ENCODE peak calls at places on chromosome 19, in eight cellular contexts. C is heart right ventricle, K is adipocyte, W is GM23248, V is IMR-90, M is PC-3, J is pancreas, U is heart left ventricle. A is an unnamed sample. For H3K36me3 and H3K4me1, the result is how much of the 10 kb centered on the place peaks cover.

GRCh38 chr19:48963371-48964204 is 1.5 kb upstream of the FTL start:
- DNase-seq in C (peak), V (peak), J (peak), U (peak), W (peak), K (peak), M (peak), A (peak)

GRCh38 chr19:42093505-42093904 is 17.5 kb downstream of the ZNF574 start:
- DNase-seq in J (no peak), C (no peak), V (no peak), U (no peak), W (no peak), K (no peak), M (no peak), A (no peak)

GRCh38 chr19:42466521-42467436 is 24.0 kb upstream of the CXCL17 start:
- DNase-seq in V (no peak), C (no peak), K (peak), J (no peak), W (peak), U (no peak), M (no peak), A (no peak)

GRCh38 chr19:49664171-49665070 is 1.2 kb downstream of the IRF3 start:
- DNase-seq in K (peak), U (peak), W (peak), M (peak), V (peak), J (peak), C (peak), A (peak)

GRCh38 chr19:36144624-36145023 is 4.8 kb downstream of the CAPNS1 start:
- DNase-seq in V (no peak), J (no peak), C (no peak), K (no peak), U (no peak), M (no peak), W (no peak), A (no peak)

GRCh38 chr19:55036058-55036457 is 2.0 kb downstream of the GP6 start:
- DNase-seq in U (no peak), V (no peak), J (no peak), W (no peak), K (no peak), C (no peak), M (no peak), A (no peak)

GRCh38 chr19:31340059-31341025 is 8.9 kb downstream of the TSHZ3 start:
- DNase-seq in W (peak), M (no peak), J (no peak), K (peak), U (peak), C (no peak), V (peak), A (peak)

GRCh38 chr19:14383898-14384669 is 2.8 kb downstream of the ADGRE5 start:
- DNase-seq in M (peak), V (peak), U (peak), K (peak), C (no peak), W (peak), J (peak), A (peak)

GRCh38 chr19:48617146-48617937 is 1.6 kb downstream of the RPL18 start:
- DNase-seq in W (peak), K (no peak), C (no peak), V (no peak), U (no peak), M (no peak), J (no peak), A (peak)

GRCh38 chr19:19788015-19788414 is 33.5 kb downstream of the ZNF506 start:
- DNase-seq in W (no peak), M (no peak), C (no peak), J (no peak), K (no peak), U (no peak), V (no peak), A (no peak)
- H3K36me3 ChIP-seq in W (under half), M (half or more), C (under half), J (under half), K (half or more), U (under half), V (under half), A (under half)

GRCh38 chr19:44754743-44755066 is 6.2 kb downstream of the BCL3 start:
- DNase-seq in V (no peak), W (no peak), K (no peak), J (no peak), M (no peak), C (no peak), U (no peak), A (no peak)
- H3K4me1 ChIP-seq in V (half or more), W (under half), K (half or more), J (under half), M (under half), C (half or more), U (half or more), A (under half)

DNA sequence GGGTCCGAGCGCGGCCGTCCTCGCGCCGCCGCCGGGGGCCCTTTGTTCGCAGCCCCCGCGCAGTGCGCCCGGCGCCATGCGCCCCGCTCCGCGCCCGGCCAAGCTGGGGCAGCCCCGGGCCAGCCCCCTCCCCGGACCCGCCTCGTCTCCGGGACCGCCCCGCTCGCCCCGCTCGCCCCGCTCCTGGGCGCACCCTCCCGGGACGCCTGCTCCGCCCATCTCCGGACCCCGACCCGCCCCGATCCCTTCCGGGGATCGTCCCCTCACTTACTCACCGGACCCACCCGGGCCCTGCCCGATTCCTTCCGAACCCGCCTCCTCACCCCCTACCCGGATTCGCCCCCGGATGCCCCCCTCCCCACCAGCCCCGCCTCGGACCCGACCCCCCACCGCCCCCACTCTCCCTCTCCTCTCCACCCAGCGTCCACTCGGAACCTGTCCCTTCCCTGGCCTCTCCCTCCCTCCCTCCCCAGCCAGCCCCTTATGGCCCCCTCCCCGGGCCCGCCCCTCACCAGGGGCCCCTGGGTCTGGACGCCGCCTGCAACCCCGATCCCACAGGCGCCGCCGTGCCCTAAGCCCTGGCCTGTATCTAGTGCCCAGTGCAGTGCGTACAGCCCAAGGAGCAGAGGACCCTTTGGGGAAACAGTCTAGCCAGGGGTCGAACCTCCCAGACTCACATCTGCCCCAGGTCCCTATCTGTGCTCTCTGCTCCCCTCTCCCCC is at the start of gene CPAMD8:
- DNase-seq in V (no peak), C (peak), M (no peak), K (no peak), J (no peak), W (no peak), U (no peak), A (no peak)
- H3K4me3 ChIP-seq in V (no peak), C (peak), M (peak), K (no peak), J (no peak), W (no peak), U (peak), A (no peak)

GRCh38 chr19:541699-542098 is 2.2 kb upstream of the GZMM start:
- DNase-seq in M (no peak), W (no peak), U (no peak), C (no peak), J (no peak), K (no peak), V (no peak), A (no peak)
- H3K36me3 ChIP-seq in M (under half), W (under half), U (under half), C (under half), J (under half), K (under half), V (under half), A (under half)

GRCh38 chr19:34664870-34665269 is 12.1 kb downstream of the SCGB2B2 start:
- DNase-seq in K (no peak), U (no peak), M (no peak), C (no peak), J (no peak), W (no peak), V (no peak), A (no peak)

GRCh38 chr19:34664168-34664567 is 12.8 kb downstream of the SCGB2B2 start:
- DNase-seq in C (no peak), U (no peak), W (no peak), V (no peak), K (no peak), J (no peak), M (no peak), A (no peak)

GRCh38 chr19:34661357-34661756 is 15.6 kb downstream of the SCGB2B2 start:
- DNase-seq in C (no peak), U (no peak), J (no peak), V (no peak), K (no peak), W (no peak), M (no peak), A (no peak)

GRCh38 chr19:34666200-34666957 is 10.6 kb downstream of the SCGB2B2 start:
- DNase-seq in C (no peak), J (no peak), W (no peak), U (no peak), V (no peak), K (no peak), M (no peak), A (no peak)

GRCh38 chr19:34662919-34663318 is 14.0 kb downstream of the SCGB2B2 start:
- DNase-seq in C (no peak), K (peak), V (no peak), M (peak), J (no peak), U (no peak), W (peak), A (peak)
- H3K4me1 ChIP-seq in C (under half), K (under half), V (under half), M (under half), J (under half), U (under half), W (under half), A (under half)

GRCh38 chr19:54023191-54023590 is 31.8 kb downstream of the CACNG6 start:
- DNase-seq in W (no peak), K (no peak), C (no peak), J (no peak), M (no peak), V (no peak), U (no peak), A (no peak)
- H3K4me3 ChIP-seq in W (no peak), K (no peak), C (no peak), J (no peak), M (no peak), V (no peak), U (no peak), A (no peak)

GRCh38 chr19:32779082-32779481 is 59.5 kb downstream of the TDRD12 start:
- DNase-seq in U (no peak), V (no peak), C (no peak), M (no peak), J (no peak), W (no peak), K (no peak), A (no peak)

DNA sequence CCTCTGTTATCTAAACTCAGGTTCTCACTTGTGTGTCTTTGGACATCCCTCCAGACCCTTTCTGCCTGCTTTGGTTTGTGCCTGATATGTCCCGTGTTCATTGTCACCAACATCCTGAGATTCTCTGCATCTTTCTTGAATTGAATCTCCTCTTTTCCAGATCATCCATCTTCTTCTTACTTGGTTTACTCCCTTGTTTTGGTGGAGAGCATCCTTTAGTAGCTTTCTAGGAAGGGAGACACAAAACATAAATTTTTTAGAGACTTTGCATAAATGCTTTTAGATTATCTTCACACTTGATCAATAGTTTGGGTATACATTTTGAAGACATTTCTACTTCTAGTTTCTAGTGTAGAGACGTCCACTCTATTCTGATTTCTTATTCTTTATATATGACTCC is 61.7 kb downstream of the TDRD12 start:
- DNase-seq in J (no peak), U (no peak), C (no peak), V (no peak), W (no peak), K (no peak), M (no peak), A (no peak)
- H3K36me3 ChIP-seq in J (under half), U (under half), C (under half), V (under half), W (under half), K (under half), M (under half), A (under half)

GRCh38 chr19:28485300-28485699 is 727.7 kb downstream of the UQCRFS1 start:
- DNase-seq in K (no peak), M (no peak), V (no peak), W (no peak), U (peak), J (no peak), C (no peak), A (peak)
- H3K4me1 ChIP-seq in K (under half), M (under half), V (under half), W (under half), U (under half), J (under half), C (under half), A (under half)

A was measured in small intestine.